ENCODE peak calls at places on chromosomes 2 and 18, in eight cellular contexts. One of them, this sample, is unnamed.
A peak's percentile ranks its signal among the peaks of the same experiment; 100 is the strongest.

GRCh38 chr2:30074023-30074422 is 72.8 kb upstream of the YPEL5 start:
- DNase-seq in GM23248: peak; percentile 66
- DNase-seq in K562: no peak
- DNase-seq in right lobe of liver: no peak
- DNase-seq in gastrocnemius medialis: no peak
- DNase-seq in neural progenitor cell: no peak
- DNase-seq in GM23338: no peak
- DNase-seq in spleen: no peak
- DNase-seq in this sample: no peak

GRCh38 chr2:107428781-107429180 is 397.9 kb upstream of the RGPD4 start:
- DNase-seq in GM23248: no peak
- DNase-seq in K562: no peak
- DNase-seq in right lobe of liver: no peak
- DNase-seq in gastrocnemius medialis: no peak
- DNase-seq in neural progenitor cell: no peak
- DNase-seq in GM23338: no peak
- DNase-seq in spleen: no peak
- DNase-seq in this sample: no peak

GRCh38 chr2:120308038-120308910 is 37.7 kb upstream of the INHBB start:
- DNase-seq in GM23248: peak; percentile 49
- DNase-seq in K562: peak; percentile 31
- DNase-seq in right lobe of liver: no peak
- DNase-seq in gastrocnemius medialis: no peak
- DNase-seq in neural progenitor cell: no peak
- DNase-seq in GM23338: no peak
- DNase-seq in spleen: peak; percentile 69
- DNase-seq in this sample: no peak

GRCh38 chr2:36618381-36618780 is 20.4 kb upstream of the FEZ2 start:
- DNase-seq in GM23248: peak; percentile 76
- DNase-seq in K562: peak; percentile 73
- DNase-seq in right lobe of liver: no peak
- DNase-seq in gastrocnemius medialis: no peak
- DNase-seq in neural progenitor cell: peak; percentile 79
- DNase-seq in GM23338: peak; percentile 88
- DNase-seq in spleen: no peak
- DNase-seq in this sample: peak; percentile 83

GRCh38 chr2:96174251-96175144 is 29.3 kb upstream of the DUSP2 start:
- DNase-seq in GM23248: peak; percentile 78
- DNase-seq in K562: peak; percentile 81
- DNase-seq in right lobe of liver: peak; percentile 77
- DNase-seq in gastrocnemius medialis: peak; percentile 71
- DNase-seq in neural progenitor cell: peak; percentile 84
- DNase-seq in GM23338: peak; percentile 85
- DNase-seq in spleen: peak; percentile 94
- DNase-seq in this sample: peak; percentile 76

GRCh38 chr2:85133751-85134254 is 611 bp downstream of the TCF7L1 start:
- DNase-seq in GM23248: peak; percentile 70
- DNase-seq in K562: no peak
- DNase-seq in right lobe of liver: peak; percentile 48
- DNase-seq in gastrocnemius medialis: peak; percentile 43
- DNase-seq in neural progenitor cell: no peak
- DNase-seq in GM23338: peak; percentile 39
- DNase-seq in spleen: peak; percentile 79
- DNase-seq in this sample: peak; percentile 54

GRCh38 chr2:38438536-38439225 is 61.6 kb upstream of the ATL2 start:
- DNase-seq in GM23248: no peak
- DNase-seq in K562: no peak
- DNase-seq in right lobe of liver: no peak
- DNase-seq in gastrocnemius medialis: no peak
- DNase-seq in neural progenitor cell: no peak
- DNase-seq in GM23338: no peak
- DNase-seq in spleen: no peak
- DNase-seq in this sample: no peak

GRCh38 chr2:109265369-109265768 is 136.4 kb downstream of the SH3RF3 start:
- DNase-seq in GM23248: no peak
- DNase-seq in K562: no peak
- DNase-seq in right lobe of liver: no peak
- DNase-seq in gastrocnemius medialis: no peak
- DNase-seq in neural progenitor cell: no peak
- DNase-seq in GM23338: no peak
- DNase-seq in spleen: peak; percentile 61
- DNase-seq in this sample: no peak

GRCh38 chr2:220165401-220165800 is 538.0 kb downstream of the SLC4A3 start:
- DNase-seq in GM23248: no peak
- DNase-seq in K562: no peak
- DNase-seq in right lobe of liver: peak; percentile 26
- DNase-seq in gastrocnemius medialis: no peak
- DNase-seq in neural progenitor cell: peak; percentile 36
- DNase-seq in GM23338: peak; percentile 59
- DNase-seq in spleen: no peak
- DNase-seq in this sample: peak; percentile 50

GRCh38 chr2:141711627-141712026 is 419.2 kb downstream of the LRP1B start:
- DNase-seq in GM23248: no peak
- DNase-seq in K562: no peak
- DNase-seq in right lobe of liver: no peak
- DNase-seq in gastrocnemius medialis: no peak
- DNase-seq in neural progenitor cell: no peak
- DNase-seq in GM23338: no peak
- DNase-seq in spleen: no peak
- DNase-seq in this sample: no peak

GRCh38 chr2:236570081-236570979 is 705 bp downstream of the ACKR3 start:
- DNase-seq in GM23248: peak; percentile 41
- DNase-seq in K562: no peak
- DNase-seq in right lobe of liver: no peak
- DNase-seq in gastrocnemius medialis: no peak
- DNase-seq in neural progenitor cell: peak; percentile 43
- DNase-seq in GM23338: no peak
- DNase-seq in spleen: no peak
- DNase-seq in this sample: no peak

GRCh38 chr18:32511147-32511546 is 40.5 kb upstream of the GAREM1 start:
- DNase-seq in GM23248: peak; percentile 1
- DNase-seq in K562: no peak
- DNase-seq in right lobe of liver: no peak
- DNase-seq in gastrocnemius medialis: no peak
- DNase-seq in neural progenitor cell: no peak
- DNase-seq in GM23338: no peak
- DNase-seq in spleen: no peak
- DNase-seq in this sample: no peak

GRCh38 chr18:79510731-79511141 is 115.0 kb downstream of the NFATC1 start:
- DNase-seq in GM23248: no peak
- DNase-seq in K562: no peak
- DNase-seq in right lobe of liver: no peak
- DNase-seq in gastrocnemius medialis: peak; percentile 6
- DNase-seq in neural progenitor cell: no peak
- DNase-seq in GM23338: no peak
- DNase-seq in spleen: peak; percentile 75
- DNase-seq in this sample: no peak

GRCh38 chr2:40700211-40700954 is 248.5 kb upstream of the SLC8A1 start:
- DNase-seq in GM23248: no peak
- DNase-seq in K562: no peak
- DNase-seq in right lobe of liver: no peak
- DNase-seq in gastrocnemius medialis: no peak
- DNase-seq in neural progenitor cell: no peak
- DNase-seq in GM23338: no peak
- DNase-seq in spleen: no peak
- DNase-seq in this sample: no peak

GRCh38 chr2:47357475-47357874 is 45.5 kb upstream of the MSH2 start:
- DNase-seq in GM23248: peak; percentile 82
- DNase-seq in K562: peak; percentile 39
- DNase-seq in right lobe of liver: no peak
- DNase-seq in gastrocnemius medialis: no peak
- DNase-seq in neural progenitor cell: no peak
- DNase-seq in GM23338: no peak
- DNase-seq in spleen: no peak
- DNase-seq in this sample: no peak

GRCh38 chr2:160367887-160368286 is 125.7 kb downstream of the RBMS1 start:
- DNase-seq in GM23248: peak; percentile 92
- DNase-seq in K562: no peak
- DNase-seq in right lobe of liver: no peak
- DNase-seq in gastrocnemius medialis: peak; percentile 71
- DNase-seq in neural progenitor cell: no peak
- DNase-seq in GM23338: peak; percentile 25
- DNase-seq in spleen: no peak
- DNase-seq in this sample: no peak

GRCh38 chr2:54666741-54667639 is 56.5 kb upstream of the EML6 start:
- DNase-seq in GM23248: peak; percentile 49
- DNase-seq in K562: no peak
- DNase-seq in right lobe of liver: no peak
- DNase-seq in gastrocnemius medialis: no peak
- DNase-seq in neural progenitor cell: no peak
- DNase-seq in GM23338: no peak
- DNase-seq in spleen: no peak
- DNase-seq in this sample: no peak

GRCh38 chr2:142682528-142682927 is 194.9 kb upstream of the KYNU start:
- DNase-seq in GM23248: peak; percentile 29
- DNase-seq in K562: no peak
- DNase-seq in right lobe of liver: no peak
- DNase-seq in gastrocnemius medialis: no peak
- DNase-seq in neural progenitor cell: no peak
- DNase-seq in GM23338: no peak
- DNase-seq in spleen: no peak
- DNase-seq in this sample: peak; percentile 5

GRCh38 chr2:216346781-216347180 is 25.5 kb downstream of the MARCHF4 start:
- DNase-seq in GM23248: no peak
- DNase-seq in K562: no peak
- DNase-seq in right lobe of liver: no peak
- DNase-seq in gastrocnemius medialis: no peak
- DNase-seq in neural progenitor cell: no peak
- DNase-seq in GM23338: no peak
- DNase-seq in spleen: no peak
- DNase-seq in this sample: no peak

GRCh38 chr2:8445580-8445979 is 236.3 kb upstream of the ID2 start:
- DNase-seq in GM23248: no peak
- DNase-seq in K562: no peak
- DNase-seq in right lobe of liver: no peak
- DNase-seq in gastrocnemius medialis: no peak
- DNase-seq in neural progenitor cell: peak; percentile 46
- DNase-seq in GM23338: peak; percentile 8
- DNase-seq in spleen: no peak
- DNase-seq in this sample: peak; percentile 15

GRCh38 chr2:32591669-32592463 is 36.0 kb upstream of the TTC27 start:
- DNase-seq in GM23248: no peak
- DNase-seq in K562: peak; percentile 14
- DNase-seq in right lobe of liver: no peak
- DNase-seq in gastrocnemius medialis: no peak
- DNase-seq in neural progenitor cell: no peak
- DNase-seq in GM23338: no peak
- DNase-seq in spleen: no peak
- DNase-seq in this sample: no peak

GRCh38 chr2:231673348-231673770 is 35.0 kb upstream of the PTMA start:
- DNase-seq in GM23248: no peak
- DNase-seq in K562: peak; percentile 49
- DNase-seq in right lobe of liver: peak; percentile 55
- DNase-seq in gastrocnemius medialis: no peak
- DNase-seq in neural progenitor cell: peak; percentile 78
- DNase-seq in GM23338: peak; percentile 98
- DNase-seq in spleen: no peak
- DNase-seq in this sample: peak; percentile 32
- H3K4me1 ChIP-seq in GM23248: no peaks in the 10 kb centered on the region
- H3K4me1 ChIP-seq in K562: peaks cover 19% of the 10 kb centered on the region
- H3K4me1 ChIP-seq in right lobe of liver: no peaks in the 10 kb centered on the region
- H3K4me1 ChIP-seq in gastrocnemius medialis: peaks cover 24% of the 10 kb centered on the region
- H3K4me1 ChIP-seq in neural progenitor cell: peaks cover 37% of the 10 kb centered on the region
- H3K4me1 ChIP-seq in GM23338: peaks cover 35% of the 10 kb centered on the region
- H3K4me1 ChIP-seq in spleen: peaks cover 75% of the 10 kb centered on the region
- H3K4me1 ChIP-seq in this sample: peaks cover 40% of the 10 kb centered on the region

DNA sequence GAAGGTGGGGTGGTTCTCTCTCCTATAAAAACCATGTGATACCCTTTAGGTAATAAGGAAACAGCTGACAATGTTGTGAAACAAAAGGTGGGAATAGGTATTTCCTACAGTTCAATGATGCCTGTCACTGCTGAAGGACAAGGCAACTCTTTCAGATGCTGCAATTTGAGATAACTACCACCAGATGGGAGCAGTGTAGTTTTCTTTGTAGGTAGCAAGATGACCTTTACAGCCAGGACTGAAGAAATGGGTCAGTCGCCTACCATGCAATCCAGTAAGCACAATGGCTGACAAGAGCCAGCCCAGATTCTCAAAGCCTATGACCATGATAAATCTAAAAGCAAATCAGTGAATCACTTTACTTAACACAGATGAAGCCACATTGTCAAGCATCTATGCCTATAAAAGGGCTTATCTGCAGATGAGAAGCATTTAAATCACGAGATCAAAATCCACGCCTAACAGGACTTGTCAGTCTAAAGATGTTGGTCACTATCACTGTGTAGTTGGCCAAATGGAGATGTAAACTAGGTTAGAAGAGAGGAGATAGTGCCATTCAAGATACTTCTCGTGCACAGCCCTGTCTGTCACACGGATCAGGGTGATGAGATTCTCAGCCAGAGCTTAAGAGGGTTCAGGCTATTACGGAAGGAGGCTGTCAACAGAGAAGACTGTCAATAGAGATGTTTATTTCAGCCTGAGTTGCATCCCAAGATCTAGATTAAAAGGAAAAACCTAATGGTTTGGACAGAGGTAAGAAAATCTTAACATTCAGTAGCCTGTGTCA is 83.7 kb downstream of the AAK1 start:
- DNase-seq in GM23248: peak; percentile 76
- DNase-seq in K562: peak; percentile 56
- DNase-seq in right lobe of liver: no peak
- DNase-seq in gastrocnemius medialis: peak; percentile 53
- DNase-seq in neural progenitor cell: peak; percentile 81
- DNase-seq in GM23338: peak; percentile 94
- DNase-seq in spleen: no peak
- DNase-seq in this sample: no peak
- H3K4me3 ChIP-seq in GM23248: no peak overlapping the region
- H3K4me3 ChIP-seq in K562: no peak overlapping the region
- H3K4me3 ChIP-seq in right lobe of liver: no peak overlapping the region
- H3K4me3 ChIP-seq in gastrocnemius medialis: no peak overlapping the region
- H3K4me3 ChIP-seq in neural progenitor cell: no peak overlapping the region
- H3K4me3 ChIP-seq in GM23338: no peak overlapping the region
- H3K4me3 ChIP-seq in spleen: no peak overlapping the region
- H3K4me3 ChIP-seq in this sample: no peak overlapping the region

DNA sequence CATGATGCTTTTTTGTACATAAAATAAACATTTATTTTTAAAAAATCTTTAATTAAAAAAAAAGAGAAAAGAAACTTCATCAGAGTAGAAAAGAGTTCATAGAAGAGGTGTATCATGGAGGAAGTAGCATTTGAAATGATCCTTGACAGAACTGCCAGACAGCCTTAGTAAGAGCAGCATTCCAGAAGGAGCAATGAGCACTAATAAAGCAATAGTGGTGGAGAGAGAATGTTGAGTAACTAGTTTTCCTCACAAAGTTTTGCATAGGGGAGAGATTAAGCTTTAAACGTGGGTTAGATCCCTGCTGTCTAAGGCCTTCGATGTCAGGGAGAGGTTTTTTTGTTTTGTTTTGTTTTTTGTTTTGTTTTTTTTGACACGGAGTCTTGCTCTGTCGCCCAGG is 29.8 kb upstream of the METTL21A start:
- DNase-seq in GM23248: peak; percentile 2
- DNase-seq in K562: no peak
- DNase-seq in right lobe of liver: no peak
- DNase-seq in gastrocnemius medialis: no peak
- DNase-seq in neural progenitor cell: no peak
- DNase-seq in GM23338: no peak
- DNase-seq in spleen: no peak
- DNase-seq in this sample: peak; percentile 17
- H3K4me1 ChIP-seq in GM23248: no peaks in the 10 kb centered on the region
- H3K4me1 ChIP-seq in K562: no peaks in the 10 kb centered on the region
- H3K4me1 ChIP-seq in right lobe of liver: no peaks in the 10 kb centered on the region
- H3K4me1 ChIP-seq in gastrocnemius medialis: no peaks in the 10 kb centered on the region
- H3K4me1 ChIP-seq in neural progenitor cell: no peaks in the 10 kb centered on the region
- H3K4me1 ChIP-seq in GM23338: no peaks in the 10 kb centered on the region
- H3K4me1 ChIP-seq in spleen: no peaks in the 10 kb centered on the region
- H3K4me1 ChIP-seq in this sample: no peaks in the 10 kb centered on the region

GRCh38 chr2:134232868-134233732 is 20.8 kb upstream of the MGAT5 start:
- DNase-seq in GM23248: peak; percentile 43
- DNase-seq in K562: no peak
- DNase-seq in right lobe of liver: no peak
- DNase-seq in gastrocnemius medialis: no peak
- DNase-seq in neural progenitor cell: no peak
- DNase-seq in GM23338: no peak
- DNase-seq in spleen: no peak
- DNase-seq in this sample: no peak
- H3K4me3 ChIP-seq in GM23248: no peak overlapping the region
- H3K4me3 ChIP-seq in K562: no peak overlapping the region
- H3K4me3 ChIP-seq in right lobe of liver: no peak overlapping the region
- H3K4me3 ChIP-seq in gastrocnemius medialis: no peak overlapping the region
- H3K4me3 ChIP-seq in neural progenitor cell: no peak overlapping the region
- H3K4me3 ChIP-seq in GM23338: no peak overlapping the region
- H3K4me3 ChIP-seq in spleen: peak overlapping the region; percentile 43
- H3K4me3 ChIP-seq in this sample: no peak overlapping the region

This sample was measured in Caco-2.